ENCODE peak calls at places on chromosome 17, in seven cellular contexts. H, I, K, G, Y, C and O are unnamed samples. For H3K4me1 and H3K36me3, the result is how much of the 10 kb centered on the place peaks cover.

GRCh38 chr17:3911271-3912053 is 4.8 kb downstream of the P2RX1 start:
- DNase-seq in K (no peak), C (no peak), Y (no peak), H (no peak), I (no peak), G (no peak), O (no peak)

GRCh38 chr17:83100853-83101391 is 21.5 kb downstream of the METRNL start:
- DNase-seq in C (no peak), Y (no peak), I (no peak), G (no peak), K (no peak), H (no peak), O (no peak)

GRCh38 chr17:36948717-36949460 is at the start of gene AATF:
- DNase-seq in Y (peak), I (peak), K (peak), C (peak), G (peak), H (peak), O (peak)

GRCh38 chr17:46865100-46865499 is 13.7 kb downstream of the WNT9B start:
- DNase-seq in G (peak), Y (peak), C (no peak), H (no peak), I (no peak), K (no peak), O (no peak)

GRCh38 chr17:46943511-46944393 is 20.8 kb downstream of the GOSR2 start:
- DNase-seq in H (no peak), C (peak), G (peak), K (peak), I (no peak), Y (peak), O (no peak)

GRCh38 chr17:7010523-7010922 is 1.9 kb upstream of the RNASEK start:
- DNase-seq in I (no peak), Y (no peak), H (no peak), G (no peak), C (no peak), K (no peak), O (no peak)

GRCh38 chr17:55742272-55743102 is 8.4 kb upstream of the PCTP start:
- DNase-seq in H (no peak), Y (no peak), K (no peak), G (no peak), C (no peak), I (no peak), O (peak)

GRCh38 chr17:44909681-44910144 is 5.6 kb downstream of the GFAP start:
- DNase-seq in H (no peak), C (no peak), K (peak), I (no peak), Y (peak), G (peak), O (no peak)

GRCh38 chr17:58107306-58107705 is 24.1 kb downstream of the DYNLL2 start:
- DNase-seq in K (no peak), G (no peak), C (no peak), H (no peak), Y (no peak), I (no peak), O (no peak)

GRCh38 chr17:58112970-58113631 is 29.9 kb downstream of the DYNLL2 start:
- DNase-seq in I (peak), G (peak), K (peak), C (peak), Y (peak), H (peak), O (peak)

GRCh38 chr17:58109197-58109596 is 26.0 kb downstream of the DYNLL2 start:
- DNase-seq in I (no peak), C (no peak), H (no peak), G (no peak), Y (no peak), K (no peak), O (no peak)

GRCh38 chr17:58111676-58112075 is 28.5 kb downstream of the DYNLL2 start:
- DNase-seq in K (no peak), I (no peak), H (no peak), G (no peak), C (no peak), Y (no peak), O (no peak)

GRCh38 chr17:58110012-58110411 is 26.8 kb downstream of the DYNLL2 start:
- DNase-seq in Y (no peak), I (no peak), C (no peak), H (no peak), G (no peak), K (no peak), O (no peak)
- H3K4me1 ChIP-seq in Y (under half), I (under half), C (under half), H (under half), G (under half), K (under half), O (under half)

GRCh38 chr17:81476635-81477034 is 36.0 kb downstream of the ACTG1 start:
- DNase-seq in K (no peak), C (no peak), Y (no peak), H (no peak), G (no peak), I (no peak), O (no peak)
- H3K36me3 ChIP-seq in K (under half), C (under half), Y (under half), H (under half), G (under half), I (under half), O (under half)

DNA sequence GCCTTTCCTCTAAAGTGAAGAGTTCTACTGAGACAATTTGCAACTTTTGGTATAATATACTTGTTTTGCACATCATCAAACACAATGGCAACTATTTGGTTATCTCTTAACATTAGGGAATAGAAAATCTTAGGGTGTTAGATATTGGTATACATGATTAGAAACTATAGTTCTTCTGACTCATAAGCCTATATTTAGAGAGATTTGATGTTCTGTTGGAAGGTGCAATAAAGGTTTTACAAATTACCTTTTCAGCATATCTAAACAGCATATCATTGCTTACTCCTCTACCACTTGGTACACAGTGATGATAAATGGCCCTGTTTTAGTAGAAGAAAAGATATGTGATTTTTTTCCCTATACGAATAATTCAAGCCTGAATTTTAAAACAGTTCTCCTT is 6.2 kb downstream of the EVI2B start:
- DNase-seq in C (no peak), G (no peak), Y (no peak), K (no peak), I (no peak), H (no peak), O (no peak)
- H3K4me1 ChIP-seq in C (under half), G (under half), Y (under half), K (under half), I (under half), H (under half), O (under half)

GRCh38 chr17:38794221-38794620 is 5.1 kb downstream of the PIP4K2B start:
- DNase-seq in H (no peak), C (no peak), K (no peak), I (no peak), G (no peak), Y (no peak), O (no peak)

GRCh38 chr17:38789185-38789584 is 10.2 kb downstream of the PIP4K2B start:
- DNase-seq in H (no peak), C (peak), K (no peak), G (peak), Y (peak), I (no peak), O (peak)

GRCh38 chr17:38786372-38786771 is 13.0 kb downstream of the PIP4K2B start:
- DNase-seq in G (no peak), H (no peak), C (no peak), Y (no peak), K (peak), I (no peak), O (no peak)

GRCh38 chr17:38796451-38796850 is 2.9 kb downstream of the PIP4K2B start:
- DNase-seq in G (no peak), H (no peak), Y (no peak), C (no peak), I (no peak), K (no peak), O (no peak)

DNA sequence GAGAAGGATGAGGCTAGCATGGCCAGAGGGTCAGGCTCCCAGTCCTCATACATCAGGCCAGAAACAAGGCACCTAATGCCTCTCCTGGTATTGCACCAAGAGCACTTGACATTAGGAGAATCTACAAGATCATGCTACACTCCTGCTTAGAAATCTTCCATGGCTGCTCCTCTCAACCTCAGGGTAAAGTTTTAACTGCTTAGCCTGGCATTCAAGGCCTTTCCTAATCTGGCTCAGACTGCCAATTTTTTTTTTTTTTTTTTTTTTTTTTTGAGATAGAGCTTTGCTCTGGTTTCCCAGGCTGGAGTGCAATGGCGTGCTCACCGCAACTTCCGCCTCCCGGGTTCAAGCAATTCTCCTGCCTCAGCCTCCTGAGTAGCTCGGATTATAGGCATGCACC is 8.2 kb downstream of the PIP4K2B start:
- DNase-seq in C (no peak), I (no peak), G (no peak), Y (no peak), H (no peak), K (no peak), O (no peak)
- H3K36me3 ChIP-seq in C (under half), I (under half), G (under half), Y (under half), H (under half), K (under half), O (under half)

GRCh38 chr17:64320613-64321553 is 57.8 kb upstream of the TEX2 start:
- DNase-seq in I (peak), Y (peak), K (peak), H (peak), C (peak), G (peak), O (peak)
- H3K4me1 ChIP-seq in I (under half), Y (under half), K (under half), H (under half), C (under half), G (under half), O (under half)

DNA sequence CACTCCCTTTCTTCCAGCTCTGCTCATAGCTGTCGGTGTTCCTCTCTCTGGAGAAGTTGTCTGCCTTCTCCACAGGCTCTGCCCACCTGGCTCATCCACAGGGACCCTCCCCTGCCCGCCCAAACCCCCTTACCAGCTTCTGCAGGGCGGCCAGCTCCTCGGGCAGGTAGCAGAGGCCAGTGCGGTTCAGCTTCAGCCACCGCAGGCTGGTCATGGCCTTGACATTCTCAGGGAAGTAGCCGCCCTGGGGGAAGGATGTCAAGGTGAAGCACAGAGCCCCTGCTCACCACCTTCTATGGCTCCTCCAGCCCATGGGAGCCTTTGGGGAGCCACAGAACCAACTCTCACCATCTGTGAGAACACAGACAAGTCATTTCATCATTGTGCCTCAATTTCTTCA is 1.8 kb downstream of the FLII start:
- DNase-seq in Y (no peak), H (no peak), I (no peak), C (no peak), G (no peak), K (no peak), O (no peak)
- H3K36me3 ChIP-seq in Y (under half), H (half or more), I (under half), C (under half), G (under half), K (under half), O (under half)